ENCODE peak calls at places on chromosomes 4 and X, in ten cellular contexts. T is KG1; R is HuH-7; B is SW480; L is activated CD4-positive, alpha-beta T cell treated with anti-CD3 and anti-CD28 coated beads, Interleukin-2, amount 10 ng/mL, durations not matched to agents 7 days and 5 days; C is COR-L47; X is NCI-H1092 treated with DMSO at 0.1 percent for 48 hours; J is NCI-H748 treated with DMSO at 0.1 percent for 48 hours; F is activated naive CD4-positive, alpha-beta T cell; H is right lobe of liver. Y is an unnamed sample.

GRCh38 chr4:147465461-147465860 is 15.4 kb upstream of the EDNRA start:
- DNase-seq in T (no peak), B (no peak), H (no peak), X (no peak), L (no peak), F (no peak), J (no peak), R (no peak), C (no peak), Y (no peak)

GRCh38 chr4:48081196-48081595 is 52.9 kb downstream of the TXK start:
- DNase-seq in H (no peak), L (no peak), F (no peak), X (no peak), B (no peak), R (no peak), C (no peak), T (no peak), J (no peak), Y (no peak)

GRCh38 chr4:85952982-85953650 is 406.7 kb downstream of the MAPK10 start:
- DNase-seq in T (no peak), X (no peak), C (no peak), B (no peak), F (no peak), H (no peak), J (no peak), R (no peak), L (no peak), Y (no peak)

GRCh38 chr4:48109413-48110263 is 24.4 kb downstream of the TXK start:
- DNase-seq in H (no peak), J (no peak), L (peak; percentile 60), C (peak; percentile 60), X (peak; percentile 16), B (peak; percentile 42), F (no peak), T (no peak), R (peak; percentile 46), Y (no peak)

GRCh38 chrX:150365953-150366911 is 3.1 kb downstream of the MAMLD1 start:
- DNase-seq in H (peak; percentile 56), J (no peak), F (no peak), C (no peak), B (peak; percentile 18), L (no peak), R (no peak), X (no peak), T (peak; percentile 0), Y (no peak)

GRCh38 chrX:348461-349117 is 30.0 kb upstream of the GTPBP6 start:
- DNase-seq in H (no peak), L (no peak), C (no peak), T (no peak), J (no peak), F (no peak), R (no peak), B (no peak), X (no peak), Y (no peak)

GRCh38 chr4:171588146-171588545 is 225.1 kb upstream of the GALNTL6 start:
- DNase-seq in L (no peak), C (no peak), J (peak; percentile 53), R (no peak), B (peak; percentile 25), X (no peak), H (no peak), T (no peak), F (no peak), Y (no peak)

GRCh38 chr4:185987976-185988627 is 80.9 kb upstream of the TLR3 start:
- DNase-seq in R (no peak), X (no peak), B (no peak), J (no peak), H (no peak), T (no peak), F (no peak), L (no peak), C (no peak), Y (no peak)

GRCh38 chr4:46839128-46839527 is 69.9 kb downstream of the COX7B2 start:
- DNase-seq in J (peak; percentile 65), L (no peak), C (peak; percentile 37), H (no peak), X (no peak), B (no peak), T (no peak), F (no peak), R (no peak), Y (no peak)

GRCh38 chr4:143773998-143774898 is 73.8 kb upstream of the FREM3 start:
- DNase-seq in R (peak; percentile 12), J (peak; percentile 5), F (no peak), X (peak; percentile 10), T (no peak), H (peak; percentile 42), B (peak; percentile 50), L (peak; percentile 51), C (peak; percentile 54), Y (peak; percentile 2)

GRCh38 chrX:149371984-149372383 is 133.1 kb downstream of the IDS start:
- DNase-seq in J (no peak), T (no peak), R (no peak), F (no peak), C (no peak), H (no peak), L (no peak), X (no peak), B (no peak), Y (no peak)

GRCh38 chr4:34619531-34620109 is 1624.7 kb downstream of the ARAP2 start:
- DNase-seq in J (no peak), C (no peak), X (no peak), H (no peak), L (no peak), F (no peak), R (no peak), B (peak; percentile 1), T (no peak), Y (no peak)

GRCh38 chrX:114162068-114162735 is 421.7 kb upstream of the HTR2C start:
- DNase-seq in T (no peak), C (no peak), F (no peak), B (no peak), X (no peak), L (no peak), R (peak; percentile 3), H (no peak), J (no peak), Y (no peak)

GRCh38 chr4:185896832-185897475 is 85.0 kb upstream of the SORBS2 start:
- DNase-seq in F (no peak), R (no peak), J (no peak), C (no peak), T (no peak), B (no peak), L (no peak), H (no peak), X (no peak), Y (no peak)

GRCh38 chrX:75746891-75747639 is 38.0 kb downstream of the MAGEE2 start:
- DNase-seq in L (peak; percentile 14), T (peak; percentile 1), F (no peak), R (peak; percentile 7), X (peak; percentile 54), H (no peak), J (no peak), C (no peak), B (peak; percentile 25), Y (no peak)

GRCh38 chr4:184420881-184421416 is 53.4 kb downstream of the IRF2 start:
- DNase-seq in X (no peak), B (no peak), R (no peak), J (no peak), T (no peak), L (no peak), H (no peak), C (no peak), F (no peak), Y (no peak)

GRCh38 chrX:136839196-136839595 is 41.3 kb downstream of the RBMX start:
- DNase-seq in H (no peak), J (no peak), X (no peak), C (no peak), F (no peak), R (no peak), T (no peak), L (no peak), B (no peak), Y (no peak)

GRCh38 chr4:151806511-151806927 is 45.7 kb upstream of the GATB start:
- DNase-seq in C (no peak), H (no peak), F (no peak), J (no peak), B (no peak), R (no peak), L (no peak), X (no peak), T (no peak), Y (no peak)

GRCh38 chr4:95590615-95591014 is 41.8 kb upstream of the UNC5C start:
- DNase-seq in T (no peak), H (no peak), C (no peak), L (no peak), B (no peak), J (no peak), F (no peak), X (no peak), R (no peak), Y (no peak)

GRCh38 chr4:15063341-15063740 is 61.1 kb downstream of the CPEB2 start:
- DNase-seq in B (no peak), L (no peak), T (no peak), F (no peak), J (peak; percentile 25), R (no peak), H (no peak), C (no peak), X (no peak), Y (no peak)

GRCh38 chr4:97016186-97016945 is 1126.9 kb downstream of the STPG2 start:
- DNase-seq in B (no peak), J (peak; percentile 5), H (no peak), R (no peak), X (peak; percentile 57), C (peak; percentile 60), L (no peak), F (no peak), T (no peak), Y (no peak)

GRCh38 chrX:108736509-108737479 is at the start of gene IRS4:
- DNase-seq in H (peak; percentile 47), C (no peak), F (no peak), X (peak; percentile 20), B (no peak), J (peak; percentile 25), R (peak; percentile 46), T (no peak), L (no peak), Y (no peak)

GRCh38 chrX:68894513-68895338 is 65.9 kb downstream of the EFNB1 start:
- DNase-seq in B (peak; percentile 65), H (no peak), T (peak; percentile 39), J (no peak), L (peak; percentile 8), F (no peak), X (peak; percentile 75), C (peak; percentile 34), R (no peak), Y (no peak)

GRCh38 chr4:37666625-37667071 is 19.5 kb downstream of the RELL1 start:
- DNase-seq in X (no peak), C (no peak), F (no peak), T (no peak), B (peak; percentile 72), H (no peak), L (peak; percentile 25), J (no peak), R (no peak), Y (no peak)

GRCh38 chr4:140648716-140649115 is 80.0 kb upstream of the UCP1 start:
- DNase-seq in B (no peak), L (no peak), J (no peak), T (no peak), F (no peak), X (no peak), C (no peak), H (no peak), R (no peak), Y (no peak)

GRCh38 chr4:184588893-184589292 is 60.4 kb downstream of the CASP3 start:
- DNase-seq in T (no peak), L (no peak), J (no peak), R (no peak), F (no peak), B (no peak), C (no peak), X (no peak), H (no peak), Y (no peak)

GRCh38 chrX:47247999-47248320 is 15.2 kb downstream of the USP11 start:
- DNase-seq in R (no peak), T (no peak), X (no peak), H (no peak), F (no peak), B (no peak), C (no peak), J (no peak), L (no peak), Y (no peak)

GRCh38 chr4:166734797-166735196 is 499.5 kb downstream of the SPOCK3 start:
- DNase-seq in L (no peak), T (no peak), R (no peak), F (no peak), B (no peak), J (no peak), C (no peak), X (no peak), H (no peak), Y (no peak)